ENCODE peak calls at places on chromosome 9, in five cellular contexts. J, S, X, T and O are unnamed samples.
A peak's percentile ranks its signal among the peaks of the same experiment; 100 is the strongest.

GRCh38 chr9:13369426-13369825 is 89.9 kb upstream of the MPDZ start:
- DNase-seq in J (no peak), S (no peak), X (no peak), T (no peak), O (no peak)

GRCh38 chr9:17081814-17082213 is 53.0 kb upstream of the CNTLN start:
- DNase-seq in J (no peak), S (no peak), X (no peak), T (no peak), O (no peak)

GRCh38 chr9:88259041-88259440 is 120.8 kb upstream of the SPATA31C2 start:
- DNase-seq in J (no peak), S (no peak), X (no peak), T (no peak), O (no peak)

GRCh38 chr9:136023401-136024225 is 62.4 kb upstream of the UBAC1 start:
- DNase-seq in J (no peak), S (no peak), X (no peak), T (no peak), O (no peak)

GRCh38 chr9:135241381-135242380 is 154.2 kb downstream of the OLFM1 start:
- DNase-seq in J (peak; percentile 5), S (no peak), X (no peak), T (no peak), O (no peak)

GRCh38 chr9:124320062-124320973 is 62.6 kb downstream of the NEK6 start:
- DNase-seq in J (peak; percentile 68), S (peak; percentile 91), X (peak; percentile 28), T (peak; percentile 55), O (peak; percentile 83)

GRCh38 chr9:98231770-98232478 is 23.5 kb downstream of the TBC1D2 start:
- DNase-seq in J (peak; percentile 79), S (no peak), X (no peak), T (peak; percentile 52), O (no peak)

GRCh38 chr9:129586647-129587046 is 34.3 kb downstream of the C9orf50 start:
- DNase-seq in J (no peak), S (no peak), X (no peak), T (no peak), O (no peak)

GRCh38 chr9:3992924-3993323 is 306.9 kb downstream of the GLIS3 start:
- DNase-seq in J (no peak), S (no peak), X (no peak), T (no peak), O (no peak)

GRCh38 chr9:74036549-74037231 is 460.4 kb upstream of the RORB start:
- DNase-seq in J (no peak), S (no peak), X (no peak), T (no peak), O (no peak)

GRCh38 chr9:120715331-120715924 is 1.2 kb upstream of the MEGF9 start:
- DNase-seq in J (no peak), S (peak; percentile 30), X (no peak), T (no peak), O (peak; percentile 56)

GRCh38 chr9:131854906-131855504 is 115.1 kb upstream of the RAPGEF1 start:
- DNase-seq in J (no peak), S (no peak), X (no peak), T (no peak), O (no peak)

GRCh38 chr9:33731625-33732024 is 63.7 kb upstream of the PRSS3 start:
- DNase-seq in J (no peak), S (no peak), X (no peak), T (no peak), O (no peak)

DNA sequence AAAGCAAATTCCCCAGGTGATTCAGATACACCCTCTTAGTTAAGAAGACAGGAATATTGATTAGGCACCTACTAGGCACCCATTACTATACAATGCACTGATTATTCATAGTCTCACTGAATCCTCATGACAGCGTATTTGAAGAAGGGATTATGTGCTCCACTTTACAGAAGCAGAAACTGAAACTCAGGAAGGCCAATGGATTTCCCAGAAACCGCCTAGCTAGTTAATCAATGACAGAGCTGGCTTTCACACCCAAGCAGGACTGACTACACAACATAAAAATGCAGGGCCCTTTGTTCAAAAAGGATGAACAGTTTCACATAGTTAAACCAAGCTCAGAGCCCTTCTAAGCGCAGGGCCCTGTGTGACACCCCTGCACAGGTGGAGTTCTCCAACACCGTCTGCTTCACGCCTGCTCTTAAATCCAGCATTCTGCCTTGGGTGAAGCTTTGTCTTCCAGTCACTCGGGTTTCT is 117.3 kb downstream of the TTLL11 start:
- DNase-seq in J (peak; percentile 88), S (no peak), X (peak; percentile 43), T (no peak), O (peak; percentile 79)
- H3K27ac ChIP-seq in J (peak overlapping the region; percentile 14), S (peak overlapping the region; percentile 76), X (no peak overlapping the region), T (no peak overlapping the region), O (peak overlapping the region; percentile 75)

DNA sequence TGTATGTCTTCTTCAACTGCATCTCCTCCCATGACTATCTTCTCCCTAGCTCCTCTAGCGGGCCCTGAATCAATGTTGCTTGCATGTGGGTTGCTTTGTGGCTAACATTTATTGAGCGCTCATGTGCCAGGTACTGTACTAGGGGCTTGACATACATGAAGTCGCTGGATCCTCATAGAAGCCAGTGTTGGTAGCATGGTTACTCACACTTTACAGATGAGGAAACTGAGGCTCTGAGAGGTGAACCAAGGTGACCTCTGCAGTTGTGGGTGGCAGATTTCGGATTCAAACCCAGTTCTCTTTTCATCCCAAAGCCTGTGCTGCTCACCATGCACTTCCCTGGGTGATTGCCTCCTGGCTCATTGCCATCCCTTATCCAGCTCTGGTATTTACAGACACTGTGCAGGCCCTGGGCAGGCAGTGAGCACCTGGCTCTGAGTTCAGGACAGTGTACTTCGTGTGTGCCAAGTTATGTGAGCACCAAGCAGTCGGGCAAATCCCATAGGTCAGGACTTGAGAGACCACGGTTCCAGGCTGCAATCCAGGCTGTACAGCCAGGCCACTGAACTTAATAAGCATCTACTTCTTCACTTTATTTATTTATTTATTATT is 1.3 kb downstream of the LRSAM1 start:
- DNase-seq in J (peak; percentile 90), S (no peak), X (no peak), T (no peak), O (peak; percentile 90)
- H3K27ac ChIP-seq in J (no peak overlapping the region), S (peak overlapping the region; percentile 99), X (peak overlapping the region; percentile 97), T (no peak overlapping the region), O (peak overlapping the region; percentile 95)

GRCh38 chr9:84932915-84933527 is 263.5 kb downstream of the NTRK2 start:
- DNase-seq in J (no peak), S (no peak), X (no peak), T (no peak), O (no peak)

GRCh38 chr9:84935528-84936117 is 266.1 kb downstream of the NTRK2 start:
- DNase-seq in J (no peak), S (no peak), X (no peak), T (no peak), O (no peak)

GRCh38 chr9:84939766-84940165 is 270.2 kb downstream of the NTRK2 start:
- DNase-seq in J (no peak), S (no peak), X (no peak), T (no peak), O (no peak)

GRCh38 chr9:84940294-84940693 is 270.8 kb downstream of the NTRK2 start:
- DNase-seq in J (no peak), S (no peak), X (no peak), T (no peak), O (no peak)

DNA sequence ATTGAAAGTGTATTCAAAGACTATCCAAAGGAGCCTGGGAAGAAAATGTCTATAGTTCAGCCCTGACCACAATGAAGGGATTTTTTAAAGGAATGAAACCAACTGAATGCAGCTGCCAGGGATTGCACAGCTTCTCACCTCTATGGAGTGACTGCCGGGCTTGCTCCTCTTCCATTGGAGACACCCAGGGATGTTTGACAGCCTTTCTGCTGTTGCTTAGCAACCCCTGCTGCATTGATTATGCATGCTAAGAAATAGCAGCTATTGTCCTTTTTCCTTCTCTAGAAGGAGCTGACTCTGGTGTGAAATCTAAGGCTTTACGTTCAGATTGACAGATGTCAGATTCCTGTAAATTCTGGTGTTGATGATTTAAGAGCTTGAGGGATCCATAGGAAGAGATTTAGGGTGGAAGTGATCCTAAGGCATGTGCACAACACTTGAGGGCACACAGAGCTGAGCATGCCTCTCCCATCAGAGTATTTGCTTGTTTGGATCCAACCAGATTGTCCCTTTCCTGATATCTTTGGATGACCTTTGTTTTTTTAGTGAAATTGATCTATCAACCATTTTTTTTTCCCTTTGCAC is 267.6 kb downstream of the NTRK2 start:
- DNase-seq in J (no peak), S (no peak), X (no peak), T (no peak), O (peak; percentile 11)
- H3K27ac ChIP-seq in J (no peak overlapping the region), S (no peak overlapping the region), X (no peak overlapping the region), T (no peak overlapping the region), O (no peak overlapping the region)

GRCh38 chr9:15227491-15227890 is 79.5 kb downstream of the TTC39B start:
- DNase-seq in J (no peak), S (no peak), X (no peak), T (no peak), O (no peak)
- H3K27ac ChIP-seq in J (no peak overlapping the region), S (no peak overlapping the region), X (no peak overlapping the region), T (no peak overlapping the region), O (no peak overlapping the region)

DNA sequence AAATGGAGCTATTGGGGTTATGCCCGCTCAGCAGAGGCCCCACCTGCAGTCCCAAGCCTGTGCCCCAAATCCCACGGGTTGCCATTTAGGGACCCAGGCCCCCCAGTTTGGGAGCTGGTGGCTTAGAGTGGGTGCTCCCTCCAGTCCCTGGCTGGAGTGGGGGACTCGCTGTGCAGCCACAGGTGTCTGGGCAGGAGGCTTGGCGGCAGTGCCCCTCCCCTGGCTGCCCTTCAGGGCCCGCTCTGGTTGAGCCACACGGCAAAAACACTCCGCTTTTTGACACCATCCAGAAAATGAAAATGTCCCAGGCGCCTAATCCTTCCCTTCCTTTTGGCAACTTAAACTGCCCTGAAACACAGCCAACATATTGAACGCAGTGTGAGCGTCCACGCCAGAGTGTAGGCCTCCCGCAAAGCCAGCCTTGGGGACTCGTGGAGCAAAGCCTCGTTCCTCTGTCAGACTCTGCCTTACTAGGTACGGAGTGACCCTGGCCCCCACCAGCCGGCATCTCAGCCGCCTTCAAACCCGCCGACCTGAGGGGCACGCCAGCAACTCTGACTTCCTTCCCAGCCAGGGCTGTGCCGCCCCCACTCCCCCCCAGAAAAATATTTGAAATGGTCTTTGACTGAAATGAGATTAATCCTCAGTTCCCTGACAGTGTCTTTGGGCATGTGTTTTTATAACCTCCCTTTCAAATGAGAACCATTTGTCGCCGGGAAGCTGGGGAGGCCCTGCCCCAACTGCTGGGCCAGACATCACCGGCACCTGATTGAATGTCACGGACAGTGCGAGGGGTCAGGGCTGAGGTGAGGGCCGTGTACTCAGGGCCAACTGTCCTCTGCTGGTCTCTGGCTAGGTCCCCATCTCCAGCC is 98.5 kb upstream of the LMX1B start:
- DNase-seq in J (no peak), S (no peak), X (no peak), T (no peak), O (no peak)
- H3K27ac ChIP-seq in J (no peak overlapping the region), S (no peak overlapping the region), X (no peak overlapping the region), T (no peak overlapping the region), O (no peak overlapping the region)

GRCh38 chr9:35518212-35518917 is 28.5 kb downstream of the RUSC2 start:
- DNase-seq in J (no peak), S (peak; percentile 95), X (peak; percentile 83), T (peak; percentile 87), O (no peak)

GRCh38 chr9:35517552-35518211 is 27.8 kb downstream of the RUSC2 start:
- DNase-seq in J (no peak), S (no peak), X (no peak), T (no peak), O (no peak)

GRCh38 chr9:35515766-35516165 is 25.9 kb downstream of the RUSC2 start:
- DNase-seq in J (no peak), S (no peak), X (no peak), T (peak; percentile 8), O (no peak)

GRCh38 chr9:35517136-35517535 is 27.2 kb downstream of the RUSC2 start:
- DNase-seq in J (no peak), S (no peak), X (no peak), T (peak; percentile 40), O (no peak)

GRCh38 chr9:35516481-35516880 is 26.6 kb downstream of the RUSC2 start:
- DNase-seq in J (no peak), S (peak; percentile 33), X (no peak), T (peak; percentile 70), O (no peak)
- H3K27ac ChIP-seq in J (no peak overlapping the region), S (peak overlapping the region; percentile 96), X (no peak overlapping the region), T (peak overlapping the region; percentile 97), O (peak overlapping the region; percentile 18)

GRCh38 chr9:137096785-137097546 is 10.2 kb downstream of the MAN1B1 start:
- DNase-seq in J (no peak), S (no peak), X (no peak), T (no peak), O (no peak)
- H3K27ac ChIP-seq in J (no peak overlapping the region), S (no peak overlapping the region), X (no peak overlapping the region), T (no peak overlapping the region), O (no peak overlapping the region)